ENCODE peak calls at places on chromosome 20, in five cellular contexts. One of them, this sample, is unnamed.

GRCh38 chr20:25256226-25256859 is 8.5 kb downstream of the PYGB start:
- DNase-seq in H1: no peak
- DNase-seq in tibial nerve: no peak
- DNase-seq in ovary: no peak
- DNase-seq in endodermal cell: peak
- DNase-seq in this sample: no peak

GRCh38 chr20:14142171-14142570 is 146.9 kb downstream of the MACROD2 start:
- DNase-seq in ovary: peak
- DNase-seq in H1: peak
- DNase-seq in endodermal cell: peak
- DNase-seq in tibial nerve: no peak
- DNase-seq in this sample: peak

GRCh38 chr20:58593880-58594473 is 57.1 kb upstream of the STX16 start:
- DNase-seq in ovary: no peak
- DNase-seq in endodermal cell: no peak
- DNase-seq in H1: no peak
- DNase-seq in tibial nerve: no peak
- DNase-seq in this sample: no peak

GRCh38 chr20:25223765-25224720 is 23.8 kb upstream of the PYGB start:
- DNase-seq in ovary: no peak
- DNase-seq in tibial nerve: no peak
- DNase-seq in H1: no peak
- DNase-seq in endodermal cell: peak
- DNase-seq in this sample: no peak

GRCh38 chr20:44079291-44079690 is 107.7 kb downstream of the JPH2 start:
- DNase-seq in ovary: no peak
- DNase-seq in endodermal cell: no peak
- DNase-seq in H1: no peak
- DNase-seq in tibial nerve: no peak
- DNase-seq in this sample: no peak

GRCh38 chr20:57187068-57187634 is 79.3 kb downstream of the BMP7 start:
- DNase-seq in tibial nerve: no peak
- DNase-seq in H1: no peak
- DNase-seq in ovary: no peak
- DNase-seq in endodermal cell: no peak
- DNase-seq in this sample: no peak

GRCh38 chr20:14879020-14879697 is 541.7 kb upstream of the FLRT3 start:
- DNase-seq in ovary: no peak
- DNase-seq in endodermal cell: no peak
- DNase-seq in H1: no peak
- DNase-seq in tibial nerve: no peak
- DNase-seq in this sample: no peak

GRCh38 chr20:56411759-56412472 is at the start of gene CASS4:
- DNase-seq in ovary: no peak
- DNase-seq in tibial nerve: no peak
- DNase-seq in H1: no peak
- DNase-seq in endodermal cell: no peak
- DNase-seq in this sample: no peak

GRCh38 chr20:58776109-58776508 is 74.6 kb downstream of the GNAS-AS1 start:
- DNase-seq in endodermal cell: no peak
- DNase-seq in ovary: no peak
- DNase-seq in tibial nerve: no peak
- DNase-seq in H1: no peak
- DNase-seq in this sample: no peak

GRCh38 chr20:61288331-61288784 is 36.3 kb downstream of the CDH4 start:
- DNase-seq in tibial nerve: no peak
- DNase-seq in H1: no peak
- DNase-seq in endodermal cell: no peak
- DNase-seq in ovary: no peak
- DNase-seq in this sample: peak

GRCh38 chr20:59748555-59749292 is 144.4 kb downstream of the PHACTR3 start:
- DNase-seq in ovary: no peak
- DNase-seq in H1: no peak
- DNase-seq in tibial nerve: no peak
- DNase-seq in endodermal cell: no peak
- DNase-seq in this sample: no peak

GRCh38 chr20:58150772-58151171 is 77.7 kb downstream of the ANKRD60 start:
- DNase-seq in endodermal cell: peak
- DNase-seq in H1: peak
- DNase-seq in ovary: peak
- DNase-seq in tibial nerve: no peak
- DNase-seq in this sample: no peak

GRCh38 chr20:24617757-24618450 is 148.5 kb downstream of the SYNDIG1 start:
- DNase-seq in tibial nerve: no peak
- DNase-seq in H1: no peak
- DNase-seq in endodermal cell: peak
- DNase-seq in ovary: no peak
- DNase-seq in this sample: no peak

GRCh38 chr20:51573576-51574243 is 31.2 kb upstream of the NFATC2 start:
- DNase-seq in ovary: no peak
- DNase-seq in tibial nerve: peak
- DNase-seq in H1: no peak
- DNase-seq in endodermal cell: no peak
- DNase-seq in this sample: no peak

GRCh38 chr20:47744803-47745202 is 40.5 kb downstream of the SULF2 start:
- DNase-seq in ovary: no peak
- DNase-seq in H1: no peak
- DNase-seq in endodermal cell: no peak
- DNase-seq in tibial nerve: no peak
- DNase-seq in this sample: no peak

GRCh38 chr20:61260905-61261304 is 8.8 kb downstream of the CDH4 start:
- DNase-seq in H1: no peak
- DNase-seq in tibial nerve: no peak
- DNase-seq in endodermal cell: peak
- DNase-seq in ovary: no peak
- DNase-seq in this sample: no peak

GRCh38 chr20:57548177-57549058 is 12.5 kb upstream of the PCK1 start:
- DNase-seq in ovary: no peak
- DNase-seq in tibial nerve: no peak
- DNase-seq in endodermal cell: no peak
- DNase-seq in H1: no peak
- DNase-seq in this sample: no peak

GRCh38 chr20:43827940-43828562 is 86.6 kb upstream of the TOX2 start:
- DNase-seq in endodermal cell: no peak
- DNase-seq in ovary: no peak
- DNase-seq in tibial nerve: no peak
- DNase-seq in H1: no peak
- DNase-seq in this sample: no peak

GRCh38 chr20:47669489-47669888 is 115.8 kb downstream of the SULF2 start:
- DNase-seq in endodermal cell: no peak
- DNase-seq in ovary: no peak
- DNase-seq in H1: no peak
- DNase-seq in tibial nerve: no peak
- DNase-seq in this sample: no peak

GRCh38 chr20:24102290-24102689 is 113.7 kb upstream of the GGTLC1 start:
- DNase-seq in H1: peak
- DNase-seq in endodermal cell: peak
- DNase-seq in tibial nerve: no peak
- DNase-seq in ovary: no peak
- DNase-seq in this sample: no peak

GRCh38 chr20:16661738-16662137 is 68.1 kb upstream of the SNRPB2 start:
- DNase-seq in endodermal cell: no peak
- DNase-seq in H1: no peak
- DNase-seq in tibial nerve: no peak
- DNase-seq in ovary: no peak
- DNase-seq in this sample: no peak

GRCh38 chr20:19969507-19970255 is 47.5 kb upstream of the NAA20 start:
- DNase-seq in H1: no peak
- DNase-seq in tibial nerve: no peak
- DNase-seq in endodermal cell: no peak
- DNase-seq in ovary: no peak
- DNase-seq in this sample: no peak

GRCh38 chr20:61430228-61430624 is 178.2 kb downstream of the CDH4 start:
- DNase-seq in ovary: no peak
- DNase-seq in endodermal cell: no peak
- DNase-seq in H1: no peak
- DNase-seq in tibial nerve: no peak
- DNase-seq in this sample: no peak

GRCh38 chr20:19964289-19965263 is 52.6 kb upstream of the NAA20 start:
- DNase-seq in ovary: peak
- DNase-seq in tibial nerve: no peak
- DNase-seq in endodermal cell: no peak
- DNase-seq in H1: no peak
- DNase-seq in this sample: no peak

GRCh38 chr20:17895641-17896246 is 72.8 kb downstream of the SNX5 start:
- DNase-seq in tibial nerve: peak
- DNase-seq in H1: no peak
- DNase-seq in endodermal cell: no peak
- DNase-seq in ovary: peak
- DNase-seq in this sample: no peak
- H3K4me3 ChIP-seq in tibial nerve: peak
- H3K4me3 ChIP-seq in H1: peak
- H3K4me3 ChIP-seq in endodermal cell: no peak
- H3K4me3 ChIP-seq in ovary: peak
- H3K4me3 ChIP-seq in this sample: no peak

GRCh38 chr20:49983848-49984408 is 1.1 kb downstream of the SNAI1 start:
- DNase-seq in H1: no peak
- DNase-seq in endodermal cell: no peak
- DNase-seq in tibial nerve: no peak
- DNase-seq in ovary: peak
- DNase-seq in this sample: no peak

GRCh38 chr20:49985617-49986016 is 2.8 kb downstream of the SNAI1 start:
- DNase-seq in tibial nerve: no peak
- DNase-seq in endodermal cell: no peak
- DNase-seq in H1: no peak
- DNase-seq in ovary: no peak
- DNase-seq in this sample: no peak

GRCh38 chr20:49985157-49985556 is 2.4 kb downstream of the SNAI1 start:
- DNase-seq in H1: no peak
- DNase-seq in endodermal cell: no peak
- DNase-seq in tibial nerve: no peak
- DNase-seq in ovary: no peak
- DNase-seq in this sample: no peak

GRCh38 chr20:49983123-49983847 is 505 bp downstream of the SNAI1 start:
- DNase-seq in H1: no peak
- DNase-seq in ovary: no peak
- DNase-seq in endodermal cell: no peak
- DNase-seq in tibial nerve: no peak
- DNase-seq in this sample: no peak

DNA sequence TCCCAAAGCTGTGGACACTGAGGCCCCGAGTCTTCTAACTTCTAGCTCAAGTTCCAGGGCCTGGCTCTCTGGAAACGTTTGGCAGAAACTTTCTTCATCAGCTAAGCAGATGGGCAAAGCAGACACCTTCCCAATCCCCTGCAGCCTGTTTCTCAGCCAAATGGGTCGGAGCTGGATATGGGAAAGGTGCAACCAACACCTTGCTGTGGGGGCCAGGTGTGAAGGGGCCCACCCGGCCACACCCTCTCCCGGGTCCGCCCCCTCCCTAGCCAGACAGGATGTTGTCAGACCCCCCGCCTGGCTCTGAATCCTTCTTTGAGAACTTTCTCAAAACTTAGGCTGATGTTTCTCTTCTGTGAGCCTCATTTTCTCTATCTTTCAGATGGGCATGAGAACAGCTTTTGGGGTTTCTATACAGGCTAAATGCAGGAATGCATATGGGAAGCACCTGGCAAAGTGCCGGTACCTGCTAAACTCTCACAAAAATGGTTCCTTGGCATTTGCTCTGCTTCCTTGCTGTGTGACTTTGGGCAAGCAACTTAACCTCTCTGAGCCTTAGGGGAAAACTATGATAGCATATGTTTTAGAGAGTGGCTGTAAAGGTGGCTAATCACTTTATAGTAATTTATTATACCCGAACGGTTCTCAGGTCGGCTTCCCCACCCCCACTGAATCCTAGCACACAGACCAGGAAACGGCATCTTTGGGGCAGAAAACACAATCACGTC is 1.8 kb downstream of the SNAI1 start:
- DNase-seq in endodermal cell: no peak
- DNase-seq in tibial nerve: no peak
- DNase-seq in ovary: no peak
- DNase-seq in H1: no peak
- DNase-seq in this sample: no peak
- TF ChIP-seq CTCF in endodermal cell: no peak
- TF ChIP-seq CTCF in tibial nerve: no peak
- TF ChIP-seq CTCF in ovary: no peak
- TF ChIP-seq CTCF in H1: no peak
- TF ChIP-seq CTCF in this sample: no peak

DNA sequence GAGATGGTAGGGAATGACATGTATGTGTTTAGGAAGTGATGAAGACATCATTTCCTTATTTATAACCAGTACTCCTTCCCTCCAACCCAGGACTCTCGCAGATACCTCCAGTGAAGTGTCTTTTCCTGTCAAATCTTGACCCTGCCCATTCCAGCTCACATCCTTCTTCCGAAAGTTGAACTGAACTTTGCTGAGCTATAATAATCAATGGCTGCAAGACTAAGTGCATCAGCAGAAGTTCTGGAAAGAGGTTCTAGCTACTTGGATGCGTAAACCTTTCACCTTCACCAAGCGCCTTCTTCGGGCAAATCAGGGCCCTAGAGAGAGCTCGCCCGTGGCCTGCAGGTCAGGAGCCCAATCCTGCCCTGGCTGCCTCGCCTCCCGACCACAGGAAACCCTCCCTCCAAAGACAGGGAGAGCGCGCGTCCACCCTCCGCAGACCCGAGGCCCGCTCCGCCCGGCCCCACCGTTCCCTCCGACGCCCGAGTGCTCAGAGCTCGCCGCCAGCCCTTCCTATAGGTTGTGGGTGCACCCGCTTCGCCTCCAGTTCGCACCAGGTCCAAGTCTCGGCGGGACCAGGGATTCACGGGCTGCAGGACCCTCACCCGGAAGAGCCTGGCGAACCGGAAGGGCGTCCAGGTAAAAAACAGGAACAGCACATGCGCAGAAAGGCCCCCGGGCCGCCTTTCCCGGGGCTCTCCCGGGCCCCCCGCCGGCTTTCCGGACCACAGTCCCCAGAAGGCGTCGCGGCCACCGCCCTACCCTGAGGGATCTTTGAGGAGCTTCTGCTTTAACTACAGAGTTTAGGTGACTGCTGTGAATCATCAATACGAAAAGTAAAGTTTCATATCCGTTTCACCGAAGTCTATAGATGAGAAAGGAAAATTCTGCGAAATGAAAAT is at the start of gene ZNF334:
- DNase-seq in endodermal cell: peak
- DNase-seq in ovary: peak
- DNase-seq in tibial nerve: peak
- DNase-seq in H1: peak
- DNase-seq in this sample: peak
- H3K4me3 ChIP-seq in endodermal cell: peak
- H3K4me3 ChIP-seq in ovary: peak
- H3K4me3 ChIP-seq in tibial nerve: peak
- H3K4me3 ChIP-seq in H1: peak
- H3K4me3 ChIP-seq in this sample: peak

GRCh38 chr20:50482396-50482890 is 27.7 kb upstream of the PTPN1 start:
- DNase-seq in H1: no peak
- DNase-seq in tibial nerve: no peak
- DNase-seq in endodermal cell: no peak
- DNase-seq in ovary: no peak
- DNase-seq in this sample: no peak

GRCh38 chr20:50488236-50488806 is 21.9 kb upstream of the PTPN1 start:
- DNase-seq in tibial nerve: no peak
- DNase-seq in endodermal cell: no peak
- DNase-seq in H1: no peak
- DNase-seq in ovary: no peak
- DNase-seq in this sample: no peak

GRCh38 chr20:50487397-50487796 is 22.8 kb upstream of the PTPN1 start:
- DNase-seq in ovary: no peak
- DNase-seq in tibial nerve: no peak
- DNase-seq in H1: no peak
- DNase-seq in endodermal cell: no peak
- DNase-seq in this sample: no peak

GRCh38 chr20:50481741-50482140 is 28.4 kb upstream of the PTPN1 start:
- DNase-seq in endodermal cell: no peak
- DNase-seq in tibial nerve: no peak
- DNase-seq in ovary: no peak
- DNase-seq in H1: no peak
- DNase-seq in this sample: no peak

GRCh38 chr20:50484271-50484976 is 25.8 kb upstream of the PTPN1 start:
- DNase-seq in tibial nerve: no peak
- DNase-seq in ovary: no peak
- DNase-seq in H1: no peak
- DNase-seq in endodermal cell: no peak
- DNase-seq in this sample: no peak
- TF ChIP-seq CTCF in tibial nerve: no peak
- TF ChIP-seq CTCF in ovary: no peak
- TF ChIP-seq CTCF in H1: no peak
- TF ChIP-seq CTCF in endodermal cell: no peak
- TF ChIP-seq CTCF in this sample: no peak